ENCODE peak calls at places on chromosome 7, in nine cellular contexts. H is NCI-H1105 treated with DMSO at 0.1 percent for 48 hours; G is pons; A is fibroblast of the conjunctiva; Z is psoas muscle; Q is stimulated activated naive CD8-positive, alpha-beta T cell treated with anti-CD3 and anti-CD28 coated beads, Interleukin-15, Interleukin-2, amounts not matched to agents 100 U/mL and 50 U/mL, for 24 hours; I is activated T-helper 1 cell treated with anti-CD3 and anti-CD28 coated beads, Interleukin-2, amount 50 U/mL, for 16 hours; W is HEK293T; F is pulmonary artery endothelial cell. S is an unnamed sample.
A peak's percentile ranks its signal among the peaks of the same experiment; 100 is the strongest.

GRCh38 chr7:83672157-83672556 is 23.2 kb upstream of the SEMA3E start:
- DNase-seq in F (no peak), Z (no peak), Q (no peak), W (no peak), A (no peak), I (no peak), H (no peak), G (no peak), S (no peak)

GRCh38 chr7:75875113-75876080 is 3.4 kb upstream of the RHBDD2 start:
- DNase-seq in Z (no peak), G (no peak), Q (no peak), H (no peak), I (no peak), A (no peak), F (no peak), W (no peak), S (no peak)

GRCh38 chr7:32958046-32959025 is 1.1 kb downstream of the FKBP9 start:
- DNase-seq in H (peak; percentile 22), G (peak; percentile 66), I (no peak), W (no peak), F (no peak), Z (peak; percentile 80), A (peak; percentile 13), Q (no peak), S (no peak)

GRCh38 chr7:22418251-22419046 is 61.5 kb upstream of the RAPGEF5 start:
- DNase-seq in I (no peak), Q (no peak), G (no peak), Z (no peak), H (no peak), F (peak; percentile 89), A (no peak), W (no peak), S (no peak)

GRCh38 chr7:77338883-77339629 is 77.1 kb downstream of the GSAP start:
- DNase-seq in I (no peak), A (no peak), H (no peak), G (no peak), F (no peak), Q (no peak), W (no peak), Z (no peak), S (no peak)

GRCh38 chr7:28955723-28956607 is 2.2 kb downstream of the TRIL start:
- DNase-seq in G (no peak), W (peak; percentile 89), A (peak; percentile 24), Q (peak; percentile 39), F (no peak), I (no peak), H (peak; percentile 75), Z (peak; percentile 90), S (peak; percentile 86)

GRCh38 chr7:128322040-128322643 is 21.6 kb downstream of the RBM28 start:
- DNase-seq in A (peak; percentile 42), F (no peak), W (no peak), Z (no peak), I (no peak), G (peak; percentile 62), Q (no peak), H (peak; percentile 38), S (no peak)

GRCh38 chr7:98165827-98166667 is 45.2 kb upstream of the BHLHA15 start:
- DNase-seq in W (peak; percentile 48), G (no peak), I (no peak), Z (peak; percentile 76), A (no peak), Q (peak; percentile 76), F (no peak), H (peak; percentile 20), S (peak; percentile 80)

GRCh38 chr7:105027176-105027853 is 13.3 kb downstream of the KMT2E start:
- DNase-seq in Q (no peak), A (no peak), I (no peak), G (no peak), W (no peak), H (no peak), F (no peak), Z (no peak), S (no peak)

GRCh38 chr7:17185690-17186070 is 112.8 kb upstream of the AHR start:
- DNase-seq in G (peak; percentile 62), I (no peak), A (peak; percentile 42), H (no peak), F (no peak), W (no peak), Q (no peak), Z (no peak), S (no peak)

GRCh38 chr7:43890468-43890867 is 15.9 kb downstream of the URGCP start:
- DNase-seq in G (no peak), H (no peak), I (no peak), Z (no peak), Q (no peak), W (no peak), A (no peak), F (no peak), S (no peak)

GRCh38 chr7:16786257-16786656 is 18.5 kb downstream of the AGR2 start:
- DNase-seq in H (no peak), W (no peak), I (no peak), Z (no peak), G (no peak), Q (no peak), A (no peak), F (no peak), S (no peak)

GRCh38 chr7:27221201-27221797 is 21.3 kb upstream of the EVX1 start:
- DNase-seq in I (no peak), Z (no peak), H (no peak), Q (no peak), W (no peak), G (no peak), A (no peak), F (no peak), S (no peak)

GRCh38 chr7:129851174-129851573 is 101.6 kb downstream of the UBE2H start:
- DNase-seq in W (no peak), G (no peak), F (no peak), H (peak; percentile 53), A (no peak), I (no peak), Q (no peak), Z (no peak), S (no peak)

GRCh38 chr7:28096713-28097112 is 83.9 kb downstream of the JAZF1 start:
- DNase-seq in F (peak; percentile 24), W (peak; percentile 71), Z (no peak), G (peak; percentile 81), A (peak; percentile 65), I (no peak), H (peak; percentile 66), Q (peak; percentile 46), S (peak; percentile 33)

GRCh38 chr7:149422065-149422913 is 38.6 kb downstream of the ZNF777 start:
- DNase-seq in I (peak; percentile 39), Q (peak; percentile 77), W (peak; percentile 97), G (peak; percentile 45), Z (peak; percentile 67), A (peak; percentile 26), H (peak; percentile 79), F (peak; percentile 13), S (peak; percentile 86)

GRCh38 chr7:69403169-69403568 is 195.1 kb upstream of the AUTS2 start:
- DNase-seq in A (no peak), F (no peak), Z (no peak), W (peak; percentile 44), Q (no peak), H (no peak), G (peak; percentile 35), I (no peak), S (peak; percentile 30)

GRCh38 chr7:151174246-151175046 is 7.0 kb upstream of the GBX1 start:
- DNase-seq in Q (peak; percentile 21), H (no peak), A (no peak), Z (peak; percentile 83), W (no peak), G (no peak), F (no peak), I (no peak), S (peak; percentile 82)